ENCODE peak calls at places on chromosome 1, in nine cellular contexts. D is fibroblast of lung; X is adrenal gland; B is CD8-positive, alpha-beta T cell; L is left ventricle myocardium inferior; M is BE2C; O is PC-3; G is left lung; V is stomach. N is an unnamed sample.

GRCh38 chr1:88375977-88376376 is 308.1 kb upstream of the PKN2 start:
- DNase-seq in X (no peak), O (no peak), M (no peak), G (no peak), D (no peak), L (no peak), B (no peak), V (no peak), N (no peak)

GRCh38 chr1:102588536-102588935 is 519.8 kb downstream of the COL11A1 start:
- DNase-seq in X (no peak), O (no peak), G (no peak), M (peak; percentile 27), V (no peak), B (no peak), L (no peak), D (no peak), N (peak; percentile 33)

GRCh38 chr1:209673631-209674417 is 1.4 kb upstream of the G0S2 start:
- DNase-seq in X (no peak), V (no peak), G (no peak), M (no peak), L (no peak), B (no peak), O (no peak), D (no peak), N (no peak)

GRCh38 chr1:16072616-16073484 is 601 bp downstream of the FAM131C start:
- DNase-seq in L (no peak), B (no peak), D (no peak), X (no peak), G (no peak), M (peak; percentile 32), V (no peak), O (no peak), N (no peak)

GRCh38 chr1:172903581-172904220 is 147.0 kb downstream of the TNFSF18 start:
- DNase-seq in L (no peak), X (no peak), G (no peak), O (peak; percentile 91), B (no peak), V (no peak), M (no peak), D (peak; percentile 88), N (peak; percentile 78)

GRCh38 chr1:243507672-243508302 is 251.9 kb downstream of the SDCCAG8 start:
- DNase-seq in O (no peak), M (no peak), V (no peak), G (no peak), B (no peak), D (no peak), X (no peak), L (no peak), N (no peak)

GRCh38 chr1:243421784-243422183 is 165.9 kb downstream of the SDCCAG8 start:
- DNase-seq in X (no peak), G (peak; percentile 41), D (peak; percentile 93), B (peak; percentile 50), O (peak; percentile 93), M (peak; percentile 71), V (peak; percentile 67), L (no peak), N (peak; percentile 77)

GRCh38 chr1:162349635-162350330 is 26.9 kb downstream of the SPATA46 start:
- DNase-seq in D (peak; percentile 94), O (peak; percentile 80), G (no peak), V (no peak), M (no peak), B (no peak), L (no peak), X (no peak), N (peak; percentile 91)

GRCh38 chr1:91478693-91479234 is 21.9 kb upstream of the CDC7 start:
- DNase-seq in M (peak; percentile 42), V (no peak), X (no peak), O (no peak), D (peak; percentile 10), L (no peak), G (no peak), B (no peak), N (no peak)

GRCh38 chr1:29896791-29897725 is 660.7 kb downstream of the PTPRU start:
- DNase-seq in V (no peak), B (no peak), L (no peak), O (no peak), M (no peak), G (no peak), X (no peak), D (no peak), N (no peak)

GRCh38 chr1:170789063-170789462 is 125.1 kb downstream of the PRRX1 start:
- DNase-seq in D (no peak), L (no peak), G (no peak), M (no peak), X (no peak), V (no peak), B (no peak), O (no peak), N (no peak)

GRCh38 chr1:109986054-109986444 is 1.5 kb downstream of the AHCYL1 start:
- DNase-seq in M (no peak), B (no peak), L (no peak), D (no peak), X (no peak), V (no peak), G (no peak), O (no peak), N (no peak)
- H3K4me1 ChIP-seq in M (peaks cover 17% of the 10 kb centered on the region), B (peaks cover 20% of the 10 kb centered on the region), L (peaks cover 75% of the 10 kb centered on the region), D (peaks cover 6% of the 10 kb centered on the region), X (peaks cover 33% of the 10 kb centered on the region), V (peaks cover 49% of the 10 kb centered on the region), G (peaks cover 65% of the 10 kb centered on the region), O (peaks cover 44% of the 10 kb centered on the region), N (peaks cover 24% of the 10 kb centered on the region)

DNA sequence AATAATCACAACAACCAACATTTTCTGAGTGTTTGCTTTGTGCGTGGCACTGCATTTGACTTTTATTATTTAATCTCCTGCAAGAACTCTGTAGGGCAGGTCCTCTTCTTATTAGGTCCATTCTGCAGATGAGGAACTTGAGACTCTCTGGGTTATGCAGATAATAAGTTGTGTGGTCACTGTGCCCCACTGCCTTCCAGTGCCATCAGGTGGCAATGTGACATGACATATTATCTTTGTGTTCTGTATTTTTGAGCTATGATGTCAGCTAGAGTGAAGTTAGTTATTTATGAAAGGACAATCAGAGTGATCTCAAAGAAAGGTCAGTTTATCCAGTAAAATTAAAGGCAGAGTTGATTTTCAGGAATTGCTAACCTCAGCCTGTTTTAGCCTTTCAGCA is 196.0 kb downstream of the FMN2 start:
- DNase-seq in M (no peak), L (no peak), D (no peak), O (no peak), X (no peak), B (no peak), G (no peak), V (no peak), N (no peak)
- TF ChIP-seq CTCF in M (no peak), L (no peak), D (no peak), O (no peak), X (no peak), B (no peak), G (no peak), V (no peak), N (no peak)

GRCh38 chr1:248858891-248859889 is at the start of gene ZNF692:
- DNase-seq in X (peak; percentile 97), M (peak; percentile 98), L (peak; percentile 98), G (peak; percentile 98), B (peak; percentile 98), D (peak; percentile 97), V (peak; percentile 98), O (peak; percentile 100), N (peak; percentile 89)

GRCh38 chr1:248857749-248858095 is 1.2 kb downstream of the ZNF692 start:
- DNase-seq in V (no peak), B (no peak), D (no peak), X (no peak), O (no peak), G (no peak), L (no peak), M (no peak), N (no peak)

GRCh38 chr1:248860007-248860406 is 1.1 kb upstream of the ZNF692 start:
- DNase-seq in G (no peak), O (no peak), V (no peak), M (no peak), L (no peak), X (no peak), B (no peak), D (no peak), N (no peak)

GRCh38 chr1:248857201-248857600 is 1.7 kb downstream of the ZNF692 start:
- DNase-seq in B (no peak), D (no peak), O (no peak), M (no peak), G (no peak), X (peak; percentile 13), L (no peak), V (no peak), N (no peak)

GRCh38 chr1:248858096-248858890 is 592 bp downstream of the ZNF692 start:
- DNase-seq in D (peak; percentile 69), V (peak; percentile 85), L (peak; percentile 64), O (peak; percentile 91), X (peak; percentile 68), G (peak; percentile 79), M (peak; percentile 68), B (peak; percentile 61), N (peak; percentile 47)
- H3K4me1 ChIP-seq in D (peaks cover 9% of the 10 kb centered on the region), V (peaks cover 19% of the 10 kb centered on the region), L (peaks cover 30% of the 10 kb centered on the region), O (peaks cover 34% of the 10 kb centered on the region), X (peaks cover 17% of the 10 kb centered on the region), G (peaks cover 39% of the 10 kb centered on the region), M (no peaks in the 10 kb centered on the region), B (peaks cover 51% of the 10 kb centered on the region), N (no peaks in the 10 kb centered on the region)

GRCh38 chr1:204834752-204835151 is 35.9 kb upstream of the NFASC start:
- DNase-seq in X (no peak), M (no peak), L (no peak), V (no peak), D (no peak), B (no peak), O (no peak), G (no peak), N (no peak)
- TF ChIP-seq CTCF in X (no peak), M (no peak), L (no peak), V (no peak), D (no peak), B (no peak), O (no peak), G (no peak), N (no peak)